ENCODE peak calls at places on chromosomes 5 and 9, in ten cellular contexts. One of them, this sample, is unnamed.

GRCh38 chr5:153745778-153746420 is 255.4 kb downstream of the GRIA1 start:
- DNase-seq in neural progenitor cell: no peak
- DNase-seq in mammary epithelial cell: no peak
- DNase-seq in H1: no peak
- DNase-seq in MM.1S: no peak
- DNase-seq in neuronal stem cell: no peak
- DNase-seq in IMR-90: no peak
- DNase-seq in mesendoderm: no peak
- DNase-seq in hepatocyte: no peak
- DNase-seq in GM23338: peak
- DNase-seq in this sample: no peak

GRCh38 chr5:105840800-105841199 is 1829.9 kb downstream of the EFNA5 start:
- DNase-seq in neural progenitor cell: no peak
- DNase-seq in mammary epithelial cell: no peak
- DNase-seq in H1: no peak
- DNase-seq in MM.1S: no peak
- DNase-seq in neuronal stem cell: no peak
- DNase-seq in IMR-90: no peak
- DNase-seq in mesendoderm: no peak
- DNase-seq in hepatocyte: peak
- DNase-seq in GM23338: no peak
- DNase-seq in this sample: peak

GRCh38 chr5:4630031-4630430 is 510.1 kb upstream of the ADAMTS16 start:
- DNase-seq in neural progenitor cell: no peak
- DNase-seq in mammary epithelial cell: no peak
- DNase-seq in H1: no peak
- DNase-seq in MM.1S: no peak
- DNase-seq in neuronal stem cell: no peak
- DNase-seq in IMR-90: no peak
- DNase-seq in mesendoderm: no peak
- DNase-seq in hepatocyte: peak
- DNase-seq in GM23338: no peak
- DNase-seq in this sample: no peak

GRCh38 chr5:59738039-59738438 is 155.5 kb downstream of the PDE4D start:
- DNase-seq in neural progenitor cell: no peak
- DNase-seq in mammary epithelial cell: no peak
- DNase-seq in H1: no peak
- DNase-seq in MM.1S: no peak
- DNase-seq in neuronal stem cell: no peak
- DNase-seq in IMR-90: no peak
- DNase-seq in mesendoderm: no peak
- DNase-seq in hepatocyte: no peak
- DNase-seq in GM23338: no peak
- DNase-seq in this sample: no peak

GRCh38 chr5:74361406-74362358 is 278.8 kb downstream of the ENC1 start:
- DNase-seq in neural progenitor cell: no peak
- DNase-seq in mammary epithelial cell: peak
- DNase-seq in H1: no peak
- DNase-seq in MM.1S: no peak
- DNase-seq in neuronal stem cell: no peak
- DNase-seq in IMR-90: no peak
- DNase-seq in mesendoderm: no peak
- DNase-seq in hepatocyte: peak
- DNase-seq in GM23338: no peak
- DNase-seq in this sample: no peak

GRCh38 chr5:6759401-6759800 is 46.2 kb downstream of the TENT4A start:
- DNase-seq in neural progenitor cell: no peak
- DNase-seq in mammary epithelial cell: no peak
- DNase-seq in H1: no peak
- DNase-seq in MM.1S: no peak
- DNase-seq in neuronal stem cell: no peak
- DNase-seq in IMR-90: no peak
- DNase-seq in mesendoderm: peak
- DNase-seq in hepatocyte: no peak
- DNase-seq in GM23338: peak
- DNase-seq in this sample: no peak

GRCh38 chr9:80204054-80204453 is 632.3 kb downstream of the TLE4 start:
- DNase-seq in neural progenitor cell: no peak
- DNase-seq in mammary epithelial cell: peak
- DNase-seq in H1: no peak
- DNase-seq in MM.1S: no peak
- DNase-seq in neuronal stem cell: no peak
- DNase-seq in IMR-90: peak
- DNase-seq in mesendoderm: no peak
- DNase-seq in hepatocyte: no peak
- DNase-seq in GM23338: no peak
- DNase-seq in this sample: no peak

GRCh38 chr5:115423541-115423940 is 121.0 kb downstream of the FEM1C start:
- DNase-seq in neural progenitor cell: peak
- DNase-seq in mammary epithelial cell: no peak
- DNase-seq in H1: no peak
- DNase-seq in MM.1S: no peak
- DNase-seq in neuronal stem cell: no peak
- DNase-seq in IMR-90: no peak
- DNase-seq in mesendoderm: no peak
- DNase-seq in hepatocyte: no peak
- DNase-seq in GM23338: no peak
- DNase-seq in this sample: peak

GRCh38 chr9:125764198-125764597 is 17.0 kb downstream of the PBX3 start:
- DNase-seq in neural progenitor cell: no peak
- DNase-seq in mammary epithelial cell: no peak
- DNase-seq in H1: no peak
- DNase-seq in MM.1S: no peak
- DNase-seq in neuronal stem cell: no peak
- DNase-seq in IMR-90: no peak
- DNase-seq in mesendoderm: no peak
- DNase-seq in hepatocyte: no peak
- DNase-seq in GM23338: no peak
- DNase-seq in this sample: no peak
- H3K4me2 ChIP-seq in neural progenitor cell: peak
- H3K4me2 ChIP-seq in mammary epithelial cell: no peak
- H3K4me2 ChIP-seq in H1: no peak
- H3K4me2 ChIP-seq in MM.1S: no peak
- H3K4me2 ChIP-seq in neuronal stem cell: no peak
- H3K4me2 ChIP-seq in IMR-90: no peak
- H3K4me2 ChIP-seq in mesendoderm: no peak
- H3K4me2 ChIP-seq in hepatocyte: no peak
- H3K4me2 ChIP-seq in GM23338: peak
- H3K4me2 ChIP-seq in this sample: no peak

DNA sequence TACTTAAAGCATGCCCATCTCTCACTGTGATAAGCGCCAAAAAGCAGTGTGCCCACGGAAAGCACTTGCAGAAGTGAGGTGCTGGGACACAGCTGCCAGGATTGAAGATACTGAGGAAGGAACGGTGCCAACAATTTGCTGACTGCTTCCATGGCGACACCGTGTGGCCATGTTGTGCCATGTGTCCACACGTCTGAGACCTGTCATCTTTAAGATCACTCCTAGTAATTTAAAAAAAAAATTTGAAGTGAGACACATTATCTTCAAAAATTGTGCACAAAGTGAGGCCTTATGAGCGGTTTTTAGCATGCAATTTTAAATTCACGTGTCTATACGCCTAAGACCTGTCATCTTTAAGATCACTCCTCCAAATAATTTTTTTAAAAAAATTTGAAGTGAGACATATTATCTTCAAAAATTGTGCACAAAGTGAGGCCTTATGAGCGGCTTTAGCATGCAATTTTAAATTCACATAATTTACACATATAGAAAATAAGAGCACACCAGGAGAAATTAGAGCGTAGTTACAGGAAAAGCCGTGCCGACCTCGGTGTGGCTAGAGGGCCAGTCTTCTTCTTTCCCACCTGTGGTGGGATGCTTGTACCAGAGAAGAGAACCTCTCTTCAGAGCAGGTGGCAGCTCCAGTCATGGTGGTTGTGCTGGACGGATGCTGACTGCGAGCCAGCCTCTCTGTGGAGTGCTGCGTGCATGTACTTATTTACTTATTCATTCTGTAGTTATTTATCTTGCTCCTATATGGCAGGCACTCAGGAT is 21.4 kb upstream of the FLT4 start:
- DNase-seq in neural progenitor cell: peak
- DNase-seq in mammary epithelial cell: peak
- DNase-seq in H1: peak
- DNase-seq in MM.1S: peak
- DNase-seq in neuronal stem cell: peak
- DNase-seq in IMR-90: peak
- DNase-seq in mesendoderm: peak
- DNase-seq in hepatocyte: peak
- DNase-seq in GM23338: peak
- DNase-seq in this sample: peak
- H3K4me2 ChIP-seq in neural progenitor cell: no peak
- H3K4me2 ChIP-seq in mammary epithelial cell: no peak
- H3K4me2 ChIP-seq in H1: no peak
- H3K4me2 ChIP-seq in MM.1S: no peak
- H3K4me2 ChIP-seq in neuronal stem cell: no peak
- H3K4me2 ChIP-seq in IMR-90: no peak
- H3K4me2 ChIP-seq in mesendoderm: no peak
- H3K4me2 ChIP-seq in hepatocyte: no peak
- H3K4me2 ChIP-seq in GM23338: no peak
- H3K4me2 ChIP-seq in this sample: no peak

GRCh38 chr5:56110646-56111403 is 116.1 kb upstream of the IL6ST start:
- DNase-seq in neural progenitor cell: no peak
- DNase-seq in mammary epithelial cell: no peak
- DNase-seq in H1: no peak
- DNase-seq in MM.1S: no peak
- DNase-seq in neuronal stem cell: no peak
- DNase-seq in IMR-90: peak
- DNase-seq in mesendoderm: no peak
- DNase-seq in hepatocyte: no peak
- DNase-seq in GM23338: no peak
- DNase-seq in this sample: no peak

GRCh38 chr5:56108212-56108611 is 113.4 kb upstream of the IL6ST start:
- DNase-seq in neural progenitor cell: no peak
- DNase-seq in mammary epithelial cell: no peak
- DNase-seq in H1: no peak
- DNase-seq in MM.1S: no peak
- DNase-seq in neuronal stem cell: no peak
- DNase-seq in IMR-90: no peak
- DNase-seq in mesendoderm: no peak
- DNase-seq in hepatocyte: no peak
- DNase-seq in GM23338: no peak
- DNase-seq in this sample: peak

GRCh38 chr5:56105511-56106372 is 111.0 kb upstream of the IL6ST start:
- DNase-seq in neural progenitor cell: no peak
- DNase-seq in mammary epithelial cell: no peak
- DNase-seq in H1: no peak
- DNase-seq in MM.1S: peak
- DNase-seq in neuronal stem cell: no peak
- DNase-seq in IMR-90: no peak
- DNase-seq in mesendoderm: no peak
- DNase-seq in hepatocyte: no peak
- DNase-seq in GM23338: no peak
- DNase-seq in this sample: peak

GRCh38 chr5:56102885-56103284 is 108.1 kb upstream of the IL6ST start:
- DNase-seq in neural progenitor cell: no peak
- DNase-seq in mammary epithelial cell: no peak
- DNase-seq in H1: no peak
- DNase-seq in MM.1S: no peak
- DNase-seq in neuronal stem cell: no peak
- DNase-seq in IMR-90: peak
- DNase-seq in mesendoderm: no peak
- DNase-seq in hepatocyte: no peak
- DNase-seq in GM23338: no peak
- DNase-seq in this sample: peak

DNA sequence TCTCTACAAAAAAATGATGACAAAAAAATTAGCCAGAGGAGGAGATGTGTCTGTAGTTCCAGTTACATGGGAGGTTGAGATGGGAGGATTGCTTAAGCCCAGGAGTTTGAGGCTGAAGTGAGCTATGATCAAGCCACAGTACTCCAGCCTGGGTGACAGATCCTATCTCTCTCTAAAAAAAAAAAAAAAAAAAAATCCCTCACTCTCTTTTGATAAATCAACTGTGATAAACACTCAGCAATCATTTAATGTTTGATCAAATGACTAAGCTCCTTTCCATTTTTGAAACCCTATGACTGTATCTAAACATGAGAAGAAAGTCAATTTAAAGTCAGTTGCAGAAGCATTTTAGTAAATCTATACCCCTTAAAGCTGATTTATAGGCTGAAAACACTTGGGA is 112.1 kb upstream of the IL6ST start:
- DNase-seq in neural progenitor cell: no peak
- DNase-seq in mammary epithelial cell: no peak
- DNase-seq in H1: no peak
- DNase-seq in MM.1S: no peak
- DNase-seq in neuronal stem cell: no peak
- DNase-seq in IMR-90: no peak
- DNase-seq in mesendoderm: no peak
- DNase-seq in hepatocyte: no peak
- DNase-seq in GM23338: no peak
- DNase-seq in this sample: no peak
- H3K4me2 ChIP-seq in neural progenitor cell: no peak
- H3K4me2 ChIP-seq in mammary epithelial cell: no peak
- H3K4me2 ChIP-seq in H1: no peak
- H3K4me2 ChIP-seq in MM.1S: no peak
- H3K4me2 ChIP-seq in neuronal stem cell: no peak
- H3K4me2 ChIP-seq in IMR-90: no peak
- H3K4me2 ChIP-seq in mesendoderm: no peak
- H3K4me2 ChIP-seq in hepatocyte: no peak
- H3K4me2 ChIP-seq in GM23338: no peak
- H3K4me2 ChIP-seq in this sample: no peak

GRCh38 chr9:122381206-122381950 is 10.6 kb downstream of the PTGS1 start:
- DNase-seq in neural progenitor cell: no peak
- DNase-seq in mammary epithelial cell: no peak
- DNase-seq in H1: no peak
- DNase-seq in MM.1S: no peak
- DNase-seq in neuronal stem cell: no peak
- DNase-seq in IMR-90: no peak
- DNase-seq in mesendoderm: no peak
- DNase-seq in hepatocyte: no peak
- DNase-seq in GM23338: no peak
- DNase-seq in this sample: no peak

GRCh38 chr9:122383992-122384461 is 13.2 kb downstream of the PTGS1 start:
- DNase-seq in neural progenitor cell: no peak
- DNase-seq in mammary epithelial cell: peak
- DNase-seq in H1: no peak
- DNase-seq in MM.1S: no peak
- DNase-seq in neuronal stem cell: no peak
- DNase-seq in IMR-90: peak
- DNase-seq in mesendoderm: no peak
- DNase-seq in hepatocyte: no peak
- DNase-seq in GM23338: no peak
- DNase-seq in this sample: peak

GRCh38 chr9:122386316-122386872 is 15.6 kb downstream of the PTGS1 start:
- DNase-seq in neural progenitor cell: no peak
- DNase-seq in mammary epithelial cell: no peak
- DNase-seq in H1: peak
- DNase-seq in MM.1S: no peak
- DNase-seq in neuronal stem cell: no peak
- DNase-seq in IMR-90: no peak
- DNase-seq in mesendoderm: no peak
- DNase-seq in hepatocyte: no peak
- DNase-seq in GM23338: no peak
- DNase-seq in this sample: no peak

GRCh38 chr9:122380293-122380692 is 9.5 kb downstream of the PTGS1 start:
- DNase-seq in neural progenitor cell: no peak
- DNase-seq in mammary epithelial cell: no peak
- DNase-seq in H1: no peak
- DNase-seq in MM.1S: no peak
- DNase-seq in neuronal stem cell: no peak
- DNase-seq in IMR-90: no peak
- DNase-seq in mesendoderm: no peak
- DNase-seq in hepatocyte: no peak
- DNase-seq in GM23338: no peak
- DNase-seq in this sample: no peak

DNA sequence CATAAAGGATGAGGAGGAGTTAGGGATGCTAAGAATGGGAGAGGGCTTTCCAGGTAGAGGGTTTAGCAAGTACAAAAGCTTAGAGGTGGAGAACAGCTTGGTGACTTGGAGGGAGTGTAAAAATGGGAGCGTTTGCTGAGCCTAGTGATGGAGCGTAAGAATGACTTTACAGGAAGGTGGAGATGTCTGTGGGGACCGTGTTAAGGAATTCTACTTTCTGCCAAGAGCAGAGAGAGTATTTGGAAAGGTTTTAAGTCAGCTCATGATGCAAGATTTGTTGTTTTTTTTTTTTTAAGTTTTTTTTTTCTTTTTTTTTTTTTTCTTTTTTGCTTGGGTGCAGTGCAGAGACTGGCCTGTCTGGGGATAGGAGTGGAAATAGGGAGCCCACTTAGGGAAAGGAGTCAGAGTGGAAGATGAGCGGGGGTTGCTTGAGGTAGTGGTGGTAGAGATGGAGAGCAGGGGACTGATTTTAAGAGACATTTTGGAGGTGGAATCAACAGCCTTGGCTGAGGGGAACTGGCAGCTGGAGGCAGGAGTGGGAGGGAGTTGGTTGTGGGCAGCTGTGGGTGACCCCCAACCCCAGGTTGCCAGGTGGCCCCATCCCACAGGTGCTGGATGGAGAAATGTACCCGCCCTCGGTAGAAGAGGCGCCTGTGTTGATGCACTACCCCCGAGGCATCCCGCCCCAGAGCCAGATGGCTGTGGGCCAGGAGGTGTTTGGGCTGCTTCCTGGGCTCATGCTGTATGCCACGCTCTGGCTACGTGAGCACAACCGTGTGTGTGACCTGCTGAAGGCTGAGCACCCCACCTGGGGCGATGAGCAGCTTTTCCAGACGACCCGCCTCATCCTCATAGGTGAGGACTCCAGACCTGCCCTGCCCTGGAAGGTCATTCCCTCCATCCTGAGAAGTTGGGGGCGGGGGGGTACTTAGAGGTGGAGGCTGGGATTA is 12.4 kb downstream of the PTGS1 start:
- DNase-seq in neural progenitor cell: no peak
- DNase-seq in mammary epithelial cell: no peak
- DNase-seq in H1: no peak
- DNase-seq in MM.1S: no peak
- DNase-seq in neuronal stem cell: no peak
- DNase-seq in IMR-90: peak
- DNase-seq in mesendoderm: no peak
- DNase-seq in hepatocyte: no peak
- DNase-seq in GM23338: no peak
- DNase-seq in this sample: no peak
- H3K4me2 ChIP-seq in neural progenitor cell: no peak
- H3K4me2 ChIP-seq in mammary epithelial cell: peak
- H3K4me2 ChIP-seq in H1: no peak
- H3K4me2 ChIP-seq in MM.1S: no peak
- H3K4me2 ChIP-seq in neuronal stem cell: no peak
- H3K4me2 ChIP-seq in IMR-90: no peak
- H3K4me2 ChIP-seq in mesendoderm: no peak
- H3K4me2 ChIP-seq in hepatocyte: no peak
- H3K4me2 ChIP-seq in GM23338: no peak
- H3K4me2 ChIP-seq in this sample: no peak

This sample was measured in endothelial cell of umbilical vein.